ENCODE peak calls at places on chromosomes 3 and 15, in six cellular contexts. One of them, this sample, is unnamed.
A peak's percentile ranks its signal among the peaks of the same experiment; 100 is the strongest.

GRCh38 chr3:150797155-150797554 is 34.2 kb upstream of the SIAH2 start:
- DNase-seq in adrenal gland: no peak
- DNase-seq in activated CD8-positive, alpha-beta memory T cell treated with anti-CD3 and anti-CD28 coated beads for 48 hours: no peak
- DNase-seq in psoas muscle: no peak
- DNase-seq in islet precursor cell: no peak
- DNase-seq in NCI-H460: no peak
- DNase-seq in this sample: no peak

GRCh38 chr15:63497642-63498100 is 6.7 kb upstream of the USP3 start:
- DNase-seq in adrenal gland: peak; percentile 55
- DNase-seq in activated CD8-positive, alpha-beta memory T cell treated with anti-CD3 and anti-CD28 coated beads for 48 hours: no peak
- DNase-seq in psoas muscle: no peak
- DNase-seq in islet precursor cell: no peak
- DNase-seq in NCI-H460: no peak
- DNase-seq in this sample: peak; percentile 45

GRCh38 chr15:91852741-91853500 is 587 bp upstream of the SLCO3A1 start:
- DNase-seq in adrenal gland: peak; percentile 80
- DNase-seq in activated CD8-positive, alpha-beta memory T cell treated with anti-CD3 and anti-CD28 coated beads for 48 hours: peak; percentile 50
- DNase-seq in psoas muscle: peak; percentile 78
- DNase-seq in islet precursor cell: peak; percentile 79
- DNase-seq in NCI-H460: peak; percentile 41
- DNase-seq in this sample: peak; percentile 84

GRCh38 chr3:152961323-152961722 is 126.4 kb downstream of the P2RY1 start:
- DNase-seq in adrenal gland: no peak
- DNase-seq in activated CD8-positive, alpha-beta memory T cell treated with anti-CD3 and anti-CD28 coated beads for 48 hours: no peak
- DNase-seq in psoas muscle: no peak
- DNase-seq in islet precursor cell: no peak
- DNase-seq in NCI-H460: peak; percentile 14
- DNase-seq in this sample: no peak

GRCh38 chr3:151979914-151980313 is 106.5 kb downstream of the SUCNR1 start:
- DNase-seq in adrenal gland: no peak
- DNase-seq in activated CD8-positive, alpha-beta memory T cell treated with anti-CD3 and anti-CD28 coated beads for 48 hours: no peak
- DNase-seq in psoas muscle: no peak
- DNase-seq in islet precursor cell: no peak
- DNase-seq in NCI-H460: no peak
- DNase-seq in this sample: no peak

GRCh38 chr3:14439501-14440167 is 37.2 kb downstream of the SLC6A6 start:
- DNase-seq in adrenal gland: peak; percentile 87
- DNase-seq in activated CD8-positive, alpha-beta memory T cell treated with anti-CD3 and anti-CD28 coated beads for 48 hours: no peak
- DNase-seq in psoas muscle: peak; percentile 70
- DNase-seq in islet precursor cell: no peak
- DNase-seq in NCI-H460: no peak
- DNase-seq in this sample: peak; percentile 82

GRCh38 chr15:86483936-86484335 is 404.3 kb downstream of the AGBL1 start:
- DNase-seq in adrenal gland: no peak
- DNase-seq in activated CD8-positive, alpha-beta memory T cell treated with anti-CD3 and anti-CD28 coated beads for 48 hours: no peak
- DNase-seq in psoas muscle: no peak
- DNase-seq in islet precursor cell: no peak
- DNase-seq in NCI-H460: no peak
- DNase-seq in this sample: no peak

GRCh38 chr15:87826119-87826730 is 430.3 kb downstream of the NTRK3 start:
- DNase-seq in adrenal gland: no peak
- DNase-seq in activated CD8-positive, alpha-beta memory T cell treated with anti-CD3 and anti-CD28 coated beads for 48 hours: no peak
- DNase-seq in psoas muscle: no peak
- DNase-seq in islet precursor cell: no peak
- DNase-seq in NCI-H460: no peak
- DNase-seq in this sample: no peak

GRCh38 chr3:178975320-178975719 is 96.3 kb downstream of the ZMAT3 start:
- DNase-seq in adrenal gland: no peak
- DNase-seq in activated CD8-positive, alpha-beta memory T cell treated with anti-CD3 and anti-CD28 coated beads for 48 hours: no peak
- DNase-seq in psoas muscle: no peak
- DNase-seq in islet precursor cell: no peak
- DNase-seq in NCI-H460: no peak
- DNase-seq in this sample: no peak

GRCh38 chr3:137692803-137693431 is 71.2 kb upstream of the SOX14 start:
- DNase-seq in adrenal gland: peak; percentile 37
- DNase-seq in activated CD8-positive, alpha-beta memory T cell treated with anti-CD3 and anti-CD28 coated beads for 48 hours: no peak
- DNase-seq in psoas muscle: no peak
- DNase-seq in islet precursor cell: peak; percentile 84
- DNase-seq in NCI-H460: no peak
- DNase-seq in this sample: no peak

GRCh38 chr15:99169769-99170311 is 65.0 kb downstream of the SYNM start:
- DNase-seq in adrenal gland: peak; percentile 33
- DNase-seq in activated CD8-positive, alpha-beta memory T cell treated with anti-CD3 and anti-CD28 coated beads for 48 hours: no peak
- DNase-seq in psoas muscle: no peak
- DNase-seq in islet precursor cell: no peak
- DNase-seq in NCI-H460: no peak
- DNase-seq in this sample: no peak

GRCh38 chr3:189712906-189713483 is 81.8 kb downstream of the TP63 start:
- DNase-seq in adrenal gland: no peak
- DNase-seq in activated CD8-positive, alpha-beta memory T cell treated with anti-CD3 and anti-CD28 coated beads for 48 hours: no peak
- DNase-seq in psoas muscle: no peak
- DNase-seq in islet precursor cell: no peak
- DNase-seq in NCI-H460: no peak
- DNase-seq in this sample: no peak

GRCh38 chr3:130971208-130971607 is 55.4 kb downstream of the ASTE1 start:
- DNase-seq in adrenal gland: no peak
- DNase-seq in activated CD8-positive, alpha-beta memory T cell treated with anti-CD3 and anti-CD28 coated beads for 48 hours: no peak
- DNase-seq in psoas muscle: no peak
- DNase-seq in islet precursor cell: no peak
- DNase-seq in NCI-H460: no peak
- DNase-seq in this sample: no peak

GRCh38 chr3:115989927-115990326 is 366.6 kb downstream of the GAP43 start:
- DNase-seq in adrenal gland: no peak
- DNase-seq in activated CD8-positive, alpha-beta memory T cell treated with anti-CD3 and anti-CD28 coated beads for 48 hours: no peak
- DNase-seq in psoas muscle: no peak
- DNase-seq in islet precursor cell: no peak
- DNase-seq in NCI-H460: no peak
- DNase-seq in this sample: no peak

GRCh38 chr3:114299421-114299820 is 5.6 kb downstream of the TIGIT start:
- DNase-seq in adrenal gland: no peak
- DNase-seq in activated CD8-positive, alpha-beta memory T cell treated with anti-CD3 and anti-CD28 coated beads for 48 hours: no peak
- DNase-seq in psoas muscle: no peak
- DNase-seq in islet precursor cell: peak; percentile 69
- DNase-seq in NCI-H460: peak; percentile 32
- DNase-seq in this sample: no peak

GRCh38 chr3:72520205-72520604 is 328.0 kb downstream of the SHQ1 start:
- DNase-seq in adrenal gland: no peak
- DNase-seq in activated CD8-positive, alpha-beta memory T cell treated with anti-CD3 and anti-CD28 coated beads for 48 hours: no peak
- DNase-seq in psoas muscle: no peak
- DNase-seq in islet precursor cell: no peak
- DNase-seq in NCI-H460: no peak
- DNase-seq in this sample: no peak

GRCh38 chr3:193870376-193871092 is 265.4 kb upstream of the HES1 start:
- DNase-seq in adrenal gland: no peak
- DNase-seq in activated CD8-positive, alpha-beta memory T cell treated with anti-CD3 and anti-CD28 coated beads for 48 hours: no peak
- DNase-seq in psoas muscle: no peak
- DNase-seq in islet precursor cell: peak; percentile 82
- DNase-seq in NCI-H460: no peak
- DNase-seq in this sample: no peak

GRCh38 chr15:98777426-98777825 is 129.1 kb downstream of the IGF1R start:
- DNase-seq in adrenal gland: no peak
- DNase-seq in activated CD8-positive, alpha-beta memory T cell treated with anti-CD3 and anti-CD28 coated beads for 48 hours: no peak
- DNase-seq in psoas muscle: no peak
- DNase-seq in islet precursor cell: no peak
- DNase-seq in NCI-H460: no peak
- DNase-seq in this sample: no peak

GRCh38 chr15:70788114-70789049 is 25.0 kb upstream of the UACA start:
- DNase-seq in adrenal gland: no peak
- DNase-seq in activated CD8-positive, alpha-beta memory T cell treated with anti-CD3 and anti-CD28 coated beads for 48 hours: no peak
- DNase-seq in psoas muscle: no peak
- DNase-seq in islet precursor cell: no peak
- DNase-seq in NCI-H460: no peak
- DNase-seq in this sample: no peak

GRCh38 chr3:170641510-170642236 is 55.8 kb upstream of the SLC7A14 start:
- DNase-seq in adrenal gland: no peak
- DNase-seq in activated CD8-positive, alpha-beta memory T cell treated with anti-CD3 and anti-CD28 coated beads for 48 hours: no peak
- DNase-seq in psoas muscle: no peak
- DNase-seq in islet precursor cell: no peak
- DNase-seq in NCI-H460: no peak
- DNase-seq in this sample: no peak

GRCh38 chr15:87715252-87715651 is 541.3 kb downstream of the NTRK3 start:
- DNase-seq in adrenal gland: no peak
- DNase-seq in activated CD8-positive, alpha-beta memory T cell treated with anti-CD3 and anti-CD28 coated beads for 48 hours: no peak
- DNase-seq in psoas muscle: no peak
- DNase-seq in islet precursor cell: no peak
- DNase-seq in NCI-H460: no peak
- DNase-seq in this sample: no peak

GRCh38 chr15:75063338-75063737 is 39.9 kb downstream of the PPCDC start:
- DNase-seq in adrenal gland: peak; percentile 57
- DNase-seq in activated CD8-positive, alpha-beta memory T cell treated with anti-CD3 and anti-CD28 coated beads for 48 hours: no peak
- DNase-seq in psoas muscle: no peak
- DNase-seq in islet precursor cell: no peak
- DNase-seq in NCI-H460: no peak
- DNase-seq in this sample: no peak

GRCh38 chr3:45143673-45144670 is 2.2 kb downstream of the CDCP1 start:
- DNase-seq in adrenal gland: no peak
- DNase-seq in activated CD8-positive, alpha-beta memory T cell treated with anti-CD3 and anti-CD28 coated beads for 48 hours: no peak
- DNase-seq in psoas muscle: no peak
- DNase-seq in islet precursor cell: no peak
- DNase-seq in NCI-H460: no peak
- DNase-seq in this sample: no peak

GRCh38 chr3:55204417-55204816 is 276.6 kb upstream of the LRTM1 start:
- DNase-seq in adrenal gland: no peak
- DNase-seq in activated CD8-positive, alpha-beta memory T cell treated with anti-CD3 and anti-CD28 coated beads for 48 hours: no peak
- DNase-seq in psoas muscle: no peak
- DNase-seq in islet precursor cell: no peak
- DNase-seq in NCI-H460: no peak
- DNase-seq in this sample: no peak

GRCh38 chr3:182909318-182910040 is 70.9 kb downstream of the DCUN1D1 start:
- DNase-seq in adrenal gland: no peak
- DNase-seq in activated CD8-positive, alpha-beta memory T cell treated with anti-CD3 and anti-CD28 coated beads for 48 hours: no peak
- DNase-seq in psoas muscle: no peak
- DNase-seq in islet precursor cell: no peak
- DNase-seq in NCI-H460: no peak
- DNase-seq in this sample: no peak

GRCh38 chr3:77407454-77407853 is 367.6 kb downstream of the ROBO2 start:
- DNase-seq in adrenal gland: no peak
- DNase-seq in activated CD8-positive, alpha-beta memory T cell treated with anti-CD3 and anti-CD28 coated beads for 48 hours: no peak
- DNase-seq in psoas muscle: no peak
- DNase-seq in islet precursor cell: no peak
- DNase-seq in NCI-H460: no peak
- DNase-seq in this sample: no peak